ENCODE peak calls at places on chromosomes 13 and 19, in five cellular contexts. S, Z, F, G and U are unnamed samples.

GRCh38 chr13:42762917-42763316 is 18.5 kb upstream of the FAM216B start:
- DNase-seq in S (no peak), Z (no peak), F (peak), G (peak), U (peak)

GRCh38 chr13:113166681-113167080 is 8.2 kb downstream of the PROZ start:
- DNase-seq in S (no peak), Z (no peak), F (no peak), G (no peak), U (no peak)

GRCh38 chr19:344625-345319 is at the start of gene MIER2:
- DNase-seq in S (peak), Z (peak), F (peak), G (peak), U (peak)

GRCh38 chr13:67175836-67176235 is 54.3 kb downstream of the PCDH9 start:
- DNase-seq in S (no peak), Z (no peak), F (no peak), G (no peak), U (no peak)

GRCh38 chr19:16001481-16002312 is 52.9 kb downstream of the OR10H4 start:
- DNase-seq in S (no peak), Z (peak), F (peak), G (no peak), U (peak)

GRCh38 chr13:50340146-50340545 is 324.9 kb downstream of the KCNRG start:
- DNase-seq in S (no peak), Z (no peak), F (no peak), G (no peak), U (no peak)

GRCh38 chr19:33473644-33474305 is 47.8 kb downstream of the PEPD start:
- DNase-seq in S (no peak), Z (no peak), F (no peak), G (no peak), U (peak)

GRCh38 chr13:72651196-72651595 is 76.2 kb downstream of the MZT1 start:
- DNase-seq in S (peak), Z (peak), F (no peak), G (peak), U (no peak)

GRCh38 chr13:26051231-26052135 is at the start of gene SHISA2:
- DNase-seq in S (peak), Z (no peak), F (peak), G (peak), U (peak)

GRCh38 chr13:41352935-41353801 is 42.1 kb downstream of the NAA16 start:
- DNase-seq in S (no peak), Z (peak), F (peak), G (peak), U (peak)

GRCh38 chr19:54551293-54551692 is 22.3 kb upstream of the LILRA2 start:
- DNase-seq in S (no peak), Z (no peak), F (no peak), G (no peak), U (no peak)

GRCh38 chr19:42363614-42364346 is 26.3 kb downstream of the CNFN start:
- DNase-seq in S (no peak), Z (no peak), F (no peak), G (no peak), U (no peak)

GRCh38 chr13:76385606-76386005 is 500.6 kb downstream of the KCTD12 start:
- DNase-seq in S (no peak), Z (no peak), F (peak), G (no peak), U (peak)

GRCh38 chr19:23436944-23437343 is 41.7 kb upstream of the ZNF91 start:
- DNase-seq in S (no peak), Z (peak), F (no peak), G (no peak), U (no peak)

GRCh38 chr13:90414691-90415596 is 932.5 kb upstream of the MIR17HG start:
- DNase-seq in S (no peak), Z (no peak), F (peak), G (peak), U (peak)

GRCh38 chr13:20566424-20566916 is 487 bp upstream of the IFT88 start:
- DNase-seq in S (peak), Z (peak), F (no peak), G (peak), U (no peak)

GRCh38 chr19:16326401-16327130 is 1.9 kb downstream of the KLF2 start:
- DNase-seq in S (no peak), Z (no peak), F (no peak), G (no peak), U (peak)

GRCh38 chr13:104357672-104358314 is 1291.6 kb upstream of the SLC10A2 start:
- DNase-seq in S (no peak), Z (no peak), F (no peak), G (no peak), U (no peak)

GRCh38 chr13:104106705-104107393 is 1040.6 kb upstream of the SLC10A2 start:
- DNase-seq in S (no peak), Z (no peak), F (no peak), G (no peak), U (no peak)

GRCh38 chr19:3375221-3376088 is 9.1 kb downstream of the NFIC start:
- DNase-seq in S (no peak), Z (no peak), F (peak), G (no peak), U (peak)

GRCh38 chr19:41870401-41870873 is 6.6 kb upstream of the CD79A start:
- DNase-seq in S (no peak), Z (no peak), F (peak), G (peak), U (peak)

GRCh38 chr13:70107125-70107497 is 515 bp upstream of the ATXN8OS start:
- DNase-seq in S (no peak), Z (no peak), F (no peak), G (no peak), U (no peak)

GRCh38 chr13:52806029-52806428 is 42.4 kb downstream of the PCDH8 start:
- DNase-seq in S (no peak), Z (no peak), F (no peak), G (no peak), U (no peak)

GRCh38 chr13:113802090-113802531 is 43.1 kb downstream of the TMEM255B start:
- DNase-seq in S (no peak), Z (no peak), F (peak), G (no peak), U (peak)

GRCh38 chr13:65943711-65944110 is 1286.4 kb downstream of the PCDH9 start:
- DNase-seq in S (no peak), Z (no peak), F (no peak), G (no peak), U (no peak)

GRCh38 chr19:42469311-42470239 is 26.8 kb upstream of the CXCL17 start:
- DNase-seq in S (no peak), Z (no peak), F (no peak), G (no peak), U (peak)